ENCODE peak calls at places on chromosomes 4 and X, in six cellular contexts. W, G, K, E, L and J are unnamed samples.

GRCh38 chr4:93132631-93133030 is 695.9 kb upstream of the ATOH1 start:
- DNase-seq in K (no peak), W (peak), E (no peak), G (no peak), L (no peak), J (no peak)

GRCh38 chrX:40543661-40544328 is 37.0 kb upstream of the ATP6AP2 start:
- DNase-seq in W (no peak), G (peak), E (peak), K (no peak), L (peak), J (no peak)

GRCh38 chr4:26992657-26993361 is 132.2 kb downstream of the STIM2 start:
- DNase-seq in E (no peak), W (peak), G (no peak), L (peak), K (no peak), J (peak)

GRCh38 chr4:96525901-96526300 is 686.0 kb downstream of the PDHA2 start:
- DNase-seq in E (no peak), G (no peak), W (no peak), K (no peak), L (no peak), J (no peak)

GRCh38 chr4:1479454-1479853 is 73.2 kb upstream of the NKX1-1 start:
- DNase-seq in W (no peak), E (no peak), L (no peak), G (no peak), K (no peak), J (no peak)

GRCh38 chr4:61714387-61714890 is 514.3 kb downstream of the ADGRL3 start:
- DNase-seq in W (no peak), K (no peak), G (no peak), E (no peak), L (no peak), J (no peak)

GRCh38 chr4:22679518-22679897 is 13.2 kb upstream of the GBA3 start:
- DNase-seq in L (no peak), G (no peak), E (no peak), K (no peak), W (no peak), J (no peak)

GRCh38 chr4:158020175-158020574 is 152.7 kb downstream of the GASK1B start:
- DNase-seq in K (no peak), E (no peak), L (no peak), G (no peak), W (no peak), J (no peak)

GRCh38 chrX:131262738-131263679 is 26.1 kb downstream of the IGSF1 start:
- DNase-seq in E (no peak), W (no peak), G (no peak), K (no peak), L (no peak), J (no peak)

GRCh38 chr4:94457692-94458106 is 6.0 kb downstream of the PDLIM5 start:
- DNase-seq in G (no peak), E (no peak), K (no peak), L (no peak), W (peak), J (no peak)

GRCh38 chr4:41389356-41389755 is 132.6 kb downstream of the UCHL1 start:
- DNase-seq in G (no peak), L (no peak), E (no peak), W (no peak), K (no peak), J (no peak)

GRCh38 chr4:145278341-145279121 is 98.1 kb upstream of the OTUD4 start:
- DNase-seq in E (no peak), W (no peak), L (no peak), G (no peak), K (no peak), J (no peak)